ENCODE peak calls at places on chromosomes 7 and 10, in five cellular contexts. J, H, X, A and Q are unnamed samples.

GRCh38 chr7:11450246-11450645 is 381.8 kb downstream of the THSD7A start:
- DNase-seq in J (no peak), H (no peak), X (no peak), A (no peak), Q (no peak)

GRCh38 chr7:135597926-135598305 is 40.2 kb downstream of the NUP205 start:
- DNase-seq in J (no peak), H (no peak), X (no peak), A (no peak), Q (no peak)

GRCh38 chr10:113326160-113327111 is 226.4 kb upstream of the HABP2 start:
- DNase-seq in J (no peak), H (peak; percentile 47), X (peak; percentile 90), A (peak; percentile 29), Q (peak; percentile 41)

GRCh38 chr10:127974911-127975310 is 68.0 kb downstream of the PTPRE start:
- DNase-seq in J (no peak), H (no peak), X (no peak), A (no peak), Q (no peak)

GRCh38 chr10:3961082-3961481 is 176.1 kb upstream of the KLF6 start:
- DNase-seq in J (no peak), H (no peak), X (no peak), A (no peak), Q (no peak)

GRCh38 chr7:2063562-2064360 is 169.0 kb downstream of the MAD1L1 start:
- DNase-seq in J (peak; percentile 47), H (peak; percentile 51), X (no peak), A (peak; percentile 42), Q (no peak)

GRCh38 chr7:17941171-17941490 is 837 bp upstream of the SNX13 start:
- DNase-seq in J (peak; percentile 18), H (no peak), X (no peak), A (no peak), Q (no peak)

GRCh38 chr10:118721005-118721876 is 33.5 kb downstream of the CACUL1 start:
- DNase-seq in J (no peak), H (no peak), X (peak; percentile 49), A (peak; percentile 36), Q (peak; percentile 48)

GRCh38 chr10:127556911-127557310 is 7.8 kb downstream of the NPS start:
- DNase-seq in J (no peak), H (no peak), X (no peak), A (no peak), Q (peak; percentile 85)

GRCh38 chr10:62259456-62259855 is 9.2 kb downstream of the RTKN2 start:
- DNase-seq in J (no peak), H (no peak), X (no peak), A (no peak), Q (no peak)

GRCh38 chr7:132877578-132877977 is 204.3 kb downstream of the CHCHD3 start:
- DNase-seq in J (no peak), H (no peak), X (no peak), A (no peak), Q (peak; percentile 12)

GRCh38 chr10:19704544-19704943 is 111.7 kb upstream of the PLXDC2 start:
- DNase-seq in J (no peak), H (no peak), X (no peak), A (no peak), Q (no peak)

GRCh38 chr7:94513565-94513860 is 3.9 kb downstream of the CASD1 start:
- DNase-seq in J (no peak), H (no peak), X (no peak), A (no peak), Q (no peak)

GRCh38 chr10:14608381-14609001 is 166.2 kb downstream of the FAM107B start:
- DNase-seq in J (no peak), H (no peak), X (no peak), A (no peak), Q (no peak)

GRCh38 chr7:24227603-24228359 is 56.2 kb upstream of the NPY start:
- DNase-seq in J (no peak), H (no peak), X (no peak), A (no peak), Q (no peak)

GRCh38 chr7:24419070-24419469 is 135.1 kb downstream of the NPY start:
- DNase-seq in J (no peak), H (no peak), X (no peak), A (no peak), Q (peak; percentile 62)

GRCh38 chr10:100502926-100503480 is 16.7 kb downstream of the SEC31B start:
- DNase-seq in J (no peak), H (no peak), X (no peak), A (no peak), Q (no peak)

GRCh38 chr10:124290095-124290795 is 128.5 kb downstream of the OAT start:
- DNase-seq in J (no peak), H (no peak), X (peak; percentile 43), A (no peak), Q (no peak)

GRCh38 chr7:44631458-44632115 is 25.2 kb downstream of the OGDH start:
- DNase-seq in J (no peak), H (no peak), X (no peak), A (no peak), Q (no peak)

GRCh38 chr7:40545739-40546138 is 410.9 kb downstream of the SUGCT start:
- DNase-seq in J (no peak), H (no peak), X (no peak), A (no peak), Q (no peak)

GRCh38 chr7:148264933-148265557 is 325.5 kb upstream of the C7orf33 start:
- DNase-seq in J (peak; percentile 13), H (no peak), X (no peak), A (no peak), Q (peak; percentile 49)

GRCh38 chr7:71633571-71634008 is 501.6 kb downstream of the GALNT17 start:
- DNase-seq in J (no peak), H (no peak), X (no peak), A (no peak), Q (peak; percentile 19)